ENCODE peak calls at places on chromosomes 4 and X, in nine cellular contexts. One of them, this sample, is unnamed.

GRCh38 chr4:91345632-91346031 is 958.1 kb upstream of the GRID2 start:
- DNase-seq in right atrium auricular region: no peak
- DNase-seq in choroid plexus epithelial cell: no peak
- DNase-seq in activated naive CD4-positive, alpha-beta T cell treated with anti-CD3 and anti-CD28 coated beads, Interleukin-2, amount 10 ng/mL, durations not matched to agents 7 days and 5 days: no peak
- DNase-seq in cardiac fibroblast: no peak
- DNase-seq in activated T-cell treated with anti-CD3 and anti-CD28 coated beads, Interleukin-2, amount 50 U/mL, for 72 hours: no peak
- DNase-seq in kidney tubule cell: no peak
- DNase-seq in esophagus squamous epithelium: no peak
- DNase-seq in activated naive CD8-positive, alpha-beta T cell treated with anti-CD3 and anti-CD28 coated beads, Interleukin-2, amount 50 U/mL, for 24 hours: no peak
- DNase-seq in this sample: no peak

GRCh38 chr4:139740531-139741041 is 75.0 kb downstream of the MGST2 start:
- DNase-seq in kidney tubule cell: no peak
- DNase-seq in activated naive CD4-positive, alpha-beta T cell treated with anti-CD3 and anti-CD28 coated beads, Interleukin-2, amount 10 ng/mL, durations not matched to agents 7 days and 5 days: no peak
- DNase-seq in activated naive CD8-positive, alpha-beta T cell treated with anti-CD3 and anti-CD28 coated beads, Interleukin-2, amount 50 U/mL, for 24 hours: no peak
- DNase-seq in cardiac fibroblast: peak; percentile 94
- DNase-seq in right atrium auricular region: peak; percentile 87
- DNase-seq in activated T-cell treated with anti-CD3 and anti-CD28 coated beads, Interleukin-2, amount 50 U/mL, for 72 hours: no peak
- DNase-seq in choroid plexus epithelial cell: peak; percentile 97
- DNase-seq in esophagus squamous epithelium: peak; percentile 12
- DNase-seq in this sample: peak; percentile 52

GRCh38 chr4:177070533-177070932 is 239.1 kb upstream of the NEIL3 start:
- DNase-seq in choroid plexus epithelial cell: no peak
- DNase-seq in activated T-cell treated with anti-CD3 and anti-CD28 coated beads, Interleukin-2, amount 50 U/mL, for 72 hours: no peak
- DNase-seq in esophagus squamous epithelium: no peak
- DNase-seq in kidney tubule cell: no peak
- DNase-seq in activated naive CD8-positive, alpha-beta T cell treated with anti-CD3 and anti-CD28 coated beads, Interleukin-2, amount 50 U/mL, for 24 hours: no peak
- DNase-seq in cardiac fibroblast: peak; percentile 43
- DNase-seq in right atrium auricular region: no peak
- DNase-seq in activated naive CD4-positive, alpha-beta T cell treated with anti-CD3 and anti-CD28 coated beads, Interleukin-2, amount 10 ng/mL, durations not matched to agents 7 days and 5 days: no peak
- DNase-seq in this sample: no peak

GRCh38 chr4:74823194-74823593 is 28.9 kb upstream of the BTC start:
- DNase-seq in activated naive CD4-positive, alpha-beta T cell treated with anti-CD3 and anti-CD28 coated beads, Interleukin-2, amount 10 ng/mL, durations not matched to agents 7 days and 5 days: no peak
- DNase-seq in kidney tubule cell: no peak
- DNase-seq in cardiac fibroblast: no peak
- DNase-seq in activated T-cell treated with anti-CD3 and anti-CD28 coated beads, Interleukin-2, amount 50 U/mL, for 72 hours: no peak
- DNase-seq in esophagus squamous epithelium: no peak
- DNase-seq in activated naive CD8-positive, alpha-beta T cell treated with anti-CD3 and anti-CD28 coated beads, Interleukin-2, amount 50 U/mL, for 24 hours: no peak
- DNase-seq in choroid plexus epithelial cell: no peak
- DNase-seq in right atrium auricular region: no peak
- DNase-seq in this sample: no peak

GRCh38 chrX:131778269-131779218 is 234.7 kb downstream of the OR13H1 start:
- DNase-seq in activated T-cell treated with anti-CD3 and anti-CD28 coated beads, Interleukin-2, amount 50 U/mL, for 72 hours: no peak
- DNase-seq in choroid plexus epithelial cell: no peak
- DNase-seq in esophagus squamous epithelium: peak; percentile 7
- DNase-seq in kidney tubule cell: peak; percentile 76
- DNase-seq in cardiac fibroblast: no peak
- DNase-seq in activated naive CD8-positive, alpha-beta T cell treated with anti-CD3 and anti-CD28 coated beads, Interleukin-2, amount 50 U/mL, for 24 hours: no peak
- DNase-seq in activated naive CD4-positive, alpha-beta T cell treated with anti-CD3 and anti-CD28 coated beads, Interleukin-2, amount 10 ng/mL, durations not matched to agents 7 days and 5 days: no peak
- DNase-seq in right atrium auricular region: peak; percentile 74
- DNase-seq in this sample: no peak

GRCh38 chr4:139018501-139018900 is 2.9 kb downstream of the NOCT start:
- DNase-seq in activated naive CD4-positive, alpha-beta T cell treated with anti-CD3 and anti-CD28 coated beads, Interleukin-2, amount 10 ng/mL, durations not matched to agents 7 days and 5 days: no peak
- DNase-seq in activated T-cell treated with anti-CD3 and anti-CD28 coated beads, Interleukin-2, amount 50 U/mL, for 72 hours: no peak
- DNase-seq in right atrium auricular region: no peak
- DNase-seq in cardiac fibroblast: peak; percentile 53
- DNase-seq in choroid plexus epithelial cell: no peak
- DNase-seq in esophagus squamous epithelium: no peak
- DNase-seq in activated naive CD8-positive, alpha-beta T cell treated with anti-CD3 and anti-CD28 coated beads, Interleukin-2, amount 50 U/mL, for 24 hours: no peak
- DNase-seq in kidney tubule cell: peak; percentile 32
- DNase-seq in this sample: no peak

GRCh38 chr4:6401797-6402196 is 70.6 kb downstream of the PPP2R2C start:
- DNase-seq in kidney tubule cell: no peak
- DNase-seq in activated naive CD8-positive, alpha-beta T cell treated with anti-CD3 and anti-CD28 coated beads, Interleukin-2, amount 50 U/mL, for 24 hours: no peak
- DNase-seq in activated naive CD4-positive, alpha-beta T cell treated with anti-CD3 and anti-CD28 coated beads, Interleukin-2, amount 10 ng/mL, durations not matched to agents 7 days and 5 days: no peak
- DNase-seq in activated T-cell treated with anti-CD3 and anti-CD28 coated beads, Interleukin-2, amount 50 U/mL, for 72 hours: no peak
- DNase-seq in right atrium auricular region: no peak
- DNase-seq in choroid plexus epithelial cell: no peak
- DNase-seq in esophagus squamous epithelium: no peak
- DNase-seq in cardiac fibroblast: no peak
- DNase-seq in this sample: no peak

GRCh38 chr4:23788460-23788859 is 101.4 kb downstream of the PPARGC1A start:
- DNase-seq in activated naive CD4-positive, alpha-beta T cell treated with anti-CD3 and anti-CD28 coated beads, Interleukin-2, amount 10 ng/mL, durations not matched to agents 7 days and 5 days: no peak
- DNase-seq in kidney tubule cell: peak; percentile 93
- DNase-seq in cardiac fibroblast: no peak
- DNase-seq in esophagus squamous epithelium: no peak
- DNase-seq in activated T-cell treated with anti-CD3 and anti-CD28 coated beads, Interleukin-2, amount 50 U/mL, for 72 hours: no peak
- DNase-seq in right atrium auricular region: no peak
- DNase-seq in choroid plexus epithelial cell: no peak
- DNase-seq in activated naive CD8-positive, alpha-beta T cell treated with anti-CD3 and anti-CD28 coated beads, Interleukin-2, amount 50 U/mL, for 24 hours: no peak
- DNase-seq in this sample: no peak

GRCh38 chr4:85806346-85806745 is 331.4 kb downstream of the ARHGAP24 start:
- DNase-seq in choroid plexus epithelial cell: no peak
- DNase-seq in esophagus squamous epithelium: no peak
- DNase-seq in cardiac fibroblast: no peak
- DNase-seq in activated T-cell treated with anti-CD3 and anti-CD28 coated beads, Interleukin-2, amount 50 U/mL, for 72 hours: no peak
- DNase-seq in right atrium auricular region: no peak
- DNase-seq in kidney tubule cell: no peak
- DNase-seq in activated naive CD8-positive, alpha-beta T cell treated with anti-CD3 and anti-CD28 coated beads, Interleukin-2, amount 50 U/mL, for 24 hours: no peak
- DNase-seq in activated naive CD4-positive, alpha-beta T cell treated with anti-CD3 and anti-CD28 coated beads, Interleukin-2, amount 10 ng/mL, durations not matched to agents 7 days and 5 days: no peak
- DNase-seq in this sample: no peak

GRCh38 chr4:19224820-19225219 is 1026.9 kb upstream of the SLIT2 start:
- DNase-seq in activated T-cell treated with anti-CD3 and anti-CD28 coated beads, Interleukin-2, amount 50 U/mL, for 72 hours: no peak
- DNase-seq in choroid plexus epithelial cell: peak; percentile 56
- DNase-seq in activated naive CD4-positive, alpha-beta T cell treated with anti-CD3 and anti-CD28 coated beads, Interleukin-2, amount 10 ng/mL, durations not matched to agents 7 days and 5 days: no peak
- DNase-seq in cardiac fibroblast: peak; percentile 66
- DNase-seq in right atrium auricular region: no peak
- DNase-seq in activated naive CD8-positive, alpha-beta T cell treated with anti-CD3 and anti-CD28 coated beads, Interleukin-2, amount 50 U/mL, for 24 hours: no peak
- DNase-seq in esophagus squamous epithelium: no peak
- DNase-seq in kidney tubule cell: peak; percentile 46
- DNase-seq in this sample: no peak

GRCh38 chr4:22514431-22514830 is 1.4 kb downstream of the ADGRA3 start:
- DNase-seq in right atrium auricular region: no peak
- DNase-seq in activated naive CD8-positive, alpha-beta T cell treated with anti-CD3 and anti-CD28 coated beads, Interleukin-2, amount 50 U/mL, for 24 hours: no peak
- DNase-seq in cardiac fibroblast: peak; percentile 43
- DNase-seq in choroid plexus epithelial cell: peak; percentile 36
- DNase-seq in esophagus squamous epithelium: no peak
- DNase-seq in kidney tubule cell: no peak
- DNase-seq in activated naive CD4-positive, alpha-beta T cell treated with anti-CD3 and anti-CD28 coated beads, Interleukin-2, amount 10 ng/mL, durations not matched to agents 7 days and 5 days: no peak
- DNase-seq in activated T-cell treated with anti-CD3 and anti-CD28 coated beads, Interleukin-2, amount 50 U/mL, for 72 hours: no peak
- DNase-seq in this sample: no peak

GRCh38 chr4:163166041-163166579 is 580 bp downstream of the NAF1 start:
- DNase-seq in kidney tubule cell: peak; percentile 50
- DNase-seq in activated naive CD4-positive, alpha-beta T cell treated with anti-CD3 and anti-CD28 coated beads, Interleukin-2, amount 10 ng/mL, durations not matched to agents 7 days and 5 days: peak; percentile 71
- DNase-seq in right atrium auricular region: peak; percentile 63
- DNase-seq in activated naive CD8-positive, alpha-beta T cell treated with anti-CD3 and anti-CD28 coated beads, Interleukin-2, amount 50 U/mL, for 24 hours: peak; percentile 47
- DNase-seq in cardiac fibroblast: peak; percentile 47
- DNase-seq in choroid plexus epithelial cell: peak; percentile 37
- DNase-seq in esophagus squamous epithelium: peak; percentile 4
- DNase-seq in activated T-cell treated with anti-CD3 and anti-CD28 coated beads, Interleukin-2, amount 50 U/mL, for 72 hours: peak; percentile 51
- DNase-seq in this sample: peak; percentile 5

GRCh38 chr4:75490155-75490554 is 24.0 kb downstream of the RCHY1 start:
- DNase-seq in choroid plexus epithelial cell: peak; percentile 70
- DNase-seq in cardiac fibroblast: peak; percentile 62
- DNase-seq in right atrium auricular region: no peak
- DNase-seq in activated T-cell treated with anti-CD3 and anti-CD28 coated beads, Interleukin-2, amount 50 U/mL, for 72 hours: no peak
- DNase-seq in kidney tubule cell: peak; percentile 10
- DNase-seq in esophagus squamous epithelium: no peak
- DNase-seq in activated naive CD4-positive, alpha-beta T cell treated with anti-CD3 and anti-CD28 coated beads, Interleukin-2, amount 10 ng/mL, durations not matched to agents 7 days and 5 days: no peak
- DNase-seq in activated naive CD8-positive, alpha-beta T cell treated with anti-CD3 and anti-CD28 coated beads, Interleukin-2, amount 50 U/mL, for 24 hours: no peak
- DNase-seq in this sample: no peak

GRCh38 chrX:119488749-119489148 is 20.5 kb downstream of the SLC25A5 start:
- DNase-seq in cardiac fibroblast: peak; percentile 69
- DNase-seq in kidney tubule cell: peak; percentile 52
- DNase-seq in right atrium auricular region: no peak
- DNase-seq in esophagus squamous epithelium: no peak
- DNase-seq in activated naive CD8-positive, alpha-beta T cell treated with anti-CD3 and anti-CD28 coated beads, Interleukin-2, amount 50 U/mL, for 24 hours: peak; percentile 30
- DNase-seq in activated naive CD4-positive, alpha-beta T cell treated with anti-CD3 and anti-CD28 coated beads, Interleukin-2, amount 10 ng/mL, durations not matched to agents 7 days and 5 days: peak; percentile 50
- DNase-seq in choroid plexus epithelial cell: peak; percentile 58
- DNase-seq in activated T-cell treated with anti-CD3 and anti-CD28 coated beads, Interleukin-2, amount 50 U/mL, for 72 hours: no peak
- DNase-seq in this sample: no peak

GRCh38 chrX:153507484-153508178 is 9.8 kb upstream of the ATP2B3 start:
- DNase-seq in esophagus squamous epithelium: no peak
- DNase-seq in activated naive CD8-positive, alpha-beta T cell treated with anti-CD3 and anti-CD28 coated beads, Interleukin-2, amount 50 U/mL, for 24 hours: peak; percentile 80
- DNase-seq in kidney tubule cell: peak; percentile 63
- DNase-seq in activated T-cell treated with anti-CD3 and anti-CD28 coated beads, Interleukin-2, amount 50 U/mL, for 72 hours: peak; percentile 84
- DNase-seq in cardiac fibroblast: peak; percentile 71
- DNase-seq in choroid plexus epithelial cell: peak; percentile 76
- DNase-seq in right atrium auricular region: peak; percentile 82
- DNase-seq in activated naive CD4-positive, alpha-beta T cell treated with anti-CD3 and anti-CD28 coated beads, Interleukin-2, amount 10 ng/mL, durations not matched to agents 7 days and 5 days: peak; percentile 85
- DNase-seq in this sample: no peak

GRCh38 chr4:107579099-107579498 is 140.9 kb downstream of the PAPSS1 start:
- DNase-seq in activated naive CD4-positive, alpha-beta T cell treated with anti-CD3 and anti-CD28 coated beads, Interleukin-2, amount 10 ng/mL, durations not matched to agents 7 days and 5 days: no peak
- DNase-seq in right atrium auricular region: no peak
- DNase-seq in choroid plexus epithelial cell: no peak
- DNase-seq in esophagus squamous epithelium: no peak
- DNase-seq in activated T-cell treated with anti-CD3 and anti-CD28 coated beads, Interleukin-2, amount 50 U/mL, for 72 hours: no peak
- DNase-seq in activated naive CD8-positive, alpha-beta T cell treated with anti-CD3 and anti-CD28 coated beads, Interleukin-2, amount 50 U/mL, for 24 hours: no peak
- DNase-seq in cardiac fibroblast: no peak
- DNase-seq in kidney tubule cell: no peak
- DNase-seq in this sample: no peak

This sample was measured in SIG-M5.